ENCODE peak calls at places on chromosomes 7 and 10, in five cellular contexts. G is activated CD8-positive, alpha-beta memory T cell treated with anti-CD3 and anti-CD28 coated beads, Interleukin-2, amount 50 U/mL, for 48 hours; L is tibial artery; S is NCI-H774; N is ELR. O is an unnamed sample.
A peak's percentile ranks its signal among the peaks of the same experiment; 100 is the strongest.

GRCh38 chr7:76069238-76069638 is 21.3 kb downstream of the MDH2 start:
- DNase-seq in G (no peak), L (peak; percentile 45), S (no peak), N (peak; percentile 91), O (no peak)

GRCh38 chr10:13862541-13863233 is 275.9 kb downstream of the PRPF18 start:
- DNase-seq in G (no peak), L (no peak), S (no peak), N (no peak), O (no peak)

GRCh38 chr7:41824284-41824683 is 121.4 kb upstream of the INHBA start:
- DNase-seq in G (no peak), L (no peak), S (no peak), N (peak; percentile 73), O (no peak)

GRCh38 chr7:65953890-65954289 is 28.1 kb downstream of the GUSB start:
- DNase-seq in G (peak; percentile 36), L (no peak), S (no peak), N (no peak), O (no peak)

GRCh38 chr10:113019692-113020424 is 69.8 kb downstream of the TCF7L2 start:
- DNase-seq in G (no peak), L (no peak), S (peak; percentile 49), N (no peak), O (no peak)

GRCh38 chr10:48456361-48456804 is 148.5 kb downstream of the ARHGAP22 start:
- DNase-seq in G (no peak), L (peak; percentile 71), S (no peak), N (no peak), O (peak; percentile 78)

GRCh38 chr10:28180654-28181053 is 122.2 kb downstream of the MPP7 start:
- DNase-seq in G (no peak), L (no peak), S (no peak), N (peak; percentile 9), O (no peak)

GRCh38 chr10:130631139-130631864 is 495.1 kb downstream of the GLRX3 start:
- DNase-seq in G (no peak), L (peak; percentile 42), S (no peak), N (no peak), O (no peak)

GRCh38 chr7:79979437-79979836 is 155.2 kb upstream of the GNAI1 start:
- DNase-seq in G (no peak), L (no peak), S (no peak), N (peak; percentile 87), O (no peak)

GRCh38 chr7:155722936-155723335 is 78.5 kb downstream of the RBM33 start:
- DNase-seq in G (no peak), L (no peak), S (no peak), N (no peak), O (no peak)

GRCh38 chr7:12069757-12070156 is 141.3 kb upstream of the TMEM106B start:
- DNase-seq in G (no peak), L (no peak), S (no peak), N (peak; percentile 36), O (no peak)

GRCh38 chr10:124042656-124043309 is 50.6 kb downstream of the CHST15 start:
- DNase-seq in G (no peak), L (no peak), S (no peak), N (no peak), O (no peak)

GRCh38 chr10:5595095-5595494 is 70.3 kb downstream of the CALML3 start:
- DNase-seq in G (no peak), L (no peak), S (no peak), N (peak; percentile 40), O (no peak)

GRCh38 chr7:122248472-122248871 is 56.1 kb downstream of the FEZF1 start:
- DNase-seq in G (no peak), L (no peak), S (no peak), N (no peak), O (no peak)

GRCh38 chr10:86168256-86168655 is 198.3 kb downstream of the GRID1 start:
- DNase-seq in G (no peak), L (no peak), S (no peak), N (no peak), O (peak; percentile 86)

GRCh38 chr10:89785095-89785494 is 83.7 kb downstream of the KIF20B start:
- DNase-seq in G (no peak), L (no peak), S (no peak), N (peak; percentile 38), O (no peak)

GRCh38 chr7:47188653-47189315 is 393.1 kb downstream of the TNS3 start:
- DNase-seq in G (no peak), L (no peak), S (no peak), N (no peak), O (no peak)

GRCh38 chr7:82472966-82473365 is 29.4 kb upstream of the CACNA2D1 start:
- DNase-seq in G (no peak), L (no peak), S (no peak), N (no peak), O (no peak)

GRCh38 chr7:105205592-105206211 is 183.0 kb downstream of the SRPK2 start:
- DNase-seq in G (no peak), L (no peak), S (no peak), N (no peak), O (no peak)

GRCh38 chr10:79979973-79980687 is 31.2 kb upstream of the SFTPD start:
- DNase-seq in G (no peak), L (no peak), S (no peak), N (no peak), O (no peak)